ENCODE peak calls at places on chromosome 7, in four cellular contexts. H, S, R and G are unnamed samples.

GRCh38 chr7:15924910-15925309 is 238.4 kb upstream of the MEOX2 start:
- DNase-seq in H (no peak), S (no peak), R (no peak), G (no peak)

GRCh38 chr7:50268990-50269389 is 35.5 kb upstream of the IKZF1 start:
- DNase-seq in S (no peak), H (no peak), R (no peak), G (no peak)

GRCh38 chr7:2582006-2582735 is 23.4 kb downstream of the IQCE start:
- DNase-seq in H (no peak), S (no peak), R (no peak), G (no peak)

GRCh38 chr7:23597908-23598224 is 684 bp downstream of the CCDC126 start:
- DNase-seq in S (no peak), R (peak; percentile 4), H (no peak), G (no peak)

GRCh38 chr7:98745722-98746318 is 124.0 kb downstream of the TMEM130 start:
- DNase-seq in R (peak; percentile 18), H (peak; percentile 64), S (peak; percentile 85), G (no peak)

GRCh38 chr7:85065306-85065705 is 121.5 kb downstream of the SEMA3D start:
- DNase-seq in S (no peak), H (no peak), R (peak; percentile 49), G (no peak)

GRCh38 chr7:44163591-44163990 is 22.5 kb upstream of the MYL7 start:
- DNase-seq in H (no peak), R (peak; percentile 79), S (no peak), G (no peak)

GRCh38 chr7:44159824-44160630 is 18.9 kb upstream of the MYL7 start:
- DNase-seq in R (no peak), H (no peak), S (no peak), G (no peak)

GRCh38 chr7:68272507-68272906 is 1275.9 kb downstream of the TYW1 start:
- DNase-seq in S (no peak), R (no peak), H (no peak), G (no peak)

GRCh38 chr7:31002256-31002655 is 38.5 kb downstream of the GHRHR start:
- DNase-seq in H (no peak), S (no peak), R (no peak), G (no peak)

GRCh38 chr7:140390466-140391190 is 7.7 kb downstream of the SLC37A3 start:
- DNase-seq in H (no peak), S (no peak), R (peak; percentile 34), G (no peak)

GRCh38 chr7:106064836-106065559 is 47.1 kb downstream of the SYPL1 start:
- DNase-seq in S (peak; percentile 71), R (peak; percentile 98), H (no peak), G (no peak)

GRCh38 chr7:74584160-74584954 is 73.2 kb upstream of the GTF2I start:
- DNase-seq in R (no peak), S (no peak), H (no peak), G (no peak)

GRCh38 chr7:143240323-143241168 is 18.7 kb downstream of the TAS2R40 start:
- DNase-seq in R (peak; percentile 65), S (peak; percentile 71), H (peak; percentile 34), G (no peak)

GRCh38 chr7:27161214-27161720 is 4.1 kb downstream of the HOXA9 start:
- DNase-seq in H (no peak), S (no peak), R (no peak), G (no peak)

GRCh38 chr7:66523409-66523808 is 105.3 kb upstream of the KCTD7 start:
- DNase-seq in H (no peak), S (no peak), R (no peak), G (no peak)